ENCODE peak calls at places on chromosomes 16 and 17, in six cellular contexts. D is psoas muscle, K is body of pancreas, H is RWPE1, N is sigmoid colon, U is breast epithelium. X is an unnamed sample.

GRCh38 chr16:49754495-49755290 is 101.2 kb downstream of the ZNF423 start:
- DNase-seq in D (no peak), N (no peak), H (no peak), K (no peak), U (no peak), X (no peak)

GRCh38 chr16:23121024-23121423 is 28.2 kb downstream of the USP31 start:
- DNase-seq in N (no peak), U (no peak), H (no peak), D (no peak), K (no peak), X (no peak)

GRCh38 chr16:74984194-74984669 is 691 bp downstream of the WDR59 start:
- DNase-seq in U (no peak), H (peak; percentile 4), K (peak; percentile 16), N (no peak), D (no peak), X (no peak)

GRCh38 chr16:23595246-23595950 is 718 bp downstream of the NDUFAB1 start:
- DNase-seq in U (no peak), H (no peak), K (no peak), N (no peak), D (no peak), X (no peak)

GRCh38 chr16:58114827-58115825 is 14.1 kb downstream of the CFAP20 start:
- DNase-seq in H (no peak), U (no peak), D (no peak), K (no peak), N (no peak), X (no peak)

GRCh38 chr17:75147878-75148546 is 6.3 kb downstream of the JPT1 start:
- DNase-seq in N (no peak), D (peak; percentile 17), U (no peak), K (no peak), H (no peak), X (no peak)

GRCh38 chr16:12268602-12269001 is 292.1 kb downstream of the SNX29 start:
- DNase-seq in K (no peak), D (no peak), N (no peak), H (no peak), U (no peak), X (no peak)

GRCh38 chr16:24858219-24859041 is 12.7 kb downstream of the SLC5A11 start:
- DNase-seq in D (no peak), K (peak; percentile 45), U (no peak), H (peak; percentile 73), N (peak; percentile 53), X (no peak)

GRCh38 chr16:85360323-85361277 is 248.3 kb upstream of the CIBAR2 start:
- DNase-seq in D (peak; percentile 91), U (no peak), H (peak; percentile 84), K (peak; percentile 94), N (peak; percentile 79), X (no peak)

GRCh38 chr16:54636221-54636793 is 294.4 kb upstream of the IRX5 start:
- DNase-seq in U (no peak), N (no peak), D (no peak), K (no peak), H (no peak), X (no peak)

GRCh38 chr16:22189473-22190168 is 16.5 kb upstream of the EEF2K start:
- DNase-seq in H (no peak), K (peak; percentile 77), U (peak; percentile 59), N (peak; percentile 86), D (peak; percentile 87), X (no peak)

GRCh38 chr17:77194179-77194578 is 53.4 kb downstream of the SEC14L1 start:
- DNase-seq in N (no peak), H (no peak), D (no peak), U (no peak), K (no peak), X (no peak)

GRCh38 chr16:30893744-30894539 is at the start of gene BCL7C:
- DNase-seq in H (peak; percentile 71), D (peak; percentile 96), N (peak; percentile 95), K (peak; percentile 92), U (peak; percentile 89), X (peak; percentile 42)

GRCh38 chr16:57534337-57534880 is 2.0 kb downstream of the CCDC102A start:
- DNase-seq in K (no peak), H (no peak), N (peak; percentile 57), D (no peak), U (peak; percentile 16), X (no peak)

GRCh38 chr17:79777166-79777843 is 643 bp upstream of the CBX2 start:
- DNase-seq in N (peak; percentile 80), U (no peak), H (peak; percentile 52), K (peak; percentile 56), D (peak; percentile 72), X (no peak)

GRCh38 chr16:67283039-67283825 is 3.9 kb downstream of the PLEKHG4 start:
- DNase-seq in H (no peak), U (no peak), N (no peak), K (no peak), D (no peak), X (no peak)

GRCh38 chr16:88784074-88784855 is 755 bp downstream of the PIEZO1 start:
- DNase-seq in H (peak; percentile 59), N (peak; percentile 94), D (peak; percentile 83), K (peak; percentile 75), U (peak; percentile 77), X (no peak)

GRCh38 chr16:83215417-83216001 is 588.7 kb downstream of the CDH13 start:
- DNase-seq in H (peak; percentile 32), U (no peak), N (no peak), D (no peak), K (no peak), X (no peak)

GRCh38 chr16:65119905-65120341 is 1.9 kb downstream of the CDH11 start:
- DNase-seq in H (no peak), D (no peak), N (peak; percentile 66), K (no peak), U (peak; percentile 26), X (no peak)

GRCh38 chr17:57286372-57287105 is 30.2 kb downstream of the MSI2 start:
- DNase-seq in N (no peak), U (no peak), H (no peak), D (no peak), K (no peak), X (no peak)

GRCh38 chr17:77886387-77886728 is 72.1 kb upstream of the TNRC6C start:
- DNase-seq in K (no peak), D (peak; percentile 68), U (no peak), H (peak; percentile 22), N (no peak), X (no peak)

GRCh38 chr16:55444754-55445485 is 34.1 kb upstream of the MMP2 start:
- DNase-seq in H (no peak), K (no peak), U (no peak), N (peak; percentile 74), D (no peak), X (no peak)

GRCh38 chr16:83005653-83006160 is 378.9 kb downstream of the CDH13 start:
- DNase-seq in N (no peak), U (no peak), H (no peak), K (no peak), D (no peak), X (no peak)

DNA sequence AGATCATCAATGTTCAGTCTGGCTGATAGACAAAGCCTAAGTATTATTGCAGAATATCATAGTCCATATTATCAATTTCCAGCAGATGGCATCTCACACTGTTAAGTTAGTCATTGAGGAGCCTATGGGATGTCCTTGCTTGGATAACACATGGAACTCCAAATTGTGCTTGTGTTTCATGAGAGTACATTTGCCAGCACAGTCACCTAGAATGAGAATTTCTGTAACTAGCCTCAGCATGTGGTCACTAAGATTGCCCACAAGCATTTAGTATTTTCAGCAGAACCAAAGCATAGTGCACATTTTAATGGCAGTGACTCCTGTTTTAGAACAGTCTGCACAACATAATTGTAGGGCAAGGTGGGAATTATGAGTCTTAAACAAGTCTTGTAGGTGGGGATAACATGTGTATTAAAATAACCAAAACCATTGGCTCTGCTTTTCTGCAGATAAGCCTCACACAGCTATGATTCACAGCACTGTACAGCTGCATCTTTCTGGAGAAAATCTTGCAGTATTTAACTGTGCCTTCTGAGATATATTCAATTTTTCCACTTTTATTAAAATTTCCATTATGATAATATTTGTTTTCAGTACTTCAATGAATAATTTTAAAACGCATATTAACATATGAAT is 882.8 kb upstream of the SOX9 start:
- DNase-seq in H (peak; percentile 39), N (no peak), K (no peak), U (no peak), D (no peak), X (no peak)
- TF ChIP-seq CTCF in H (peak; percentile 40), N (no peak), K (peak; percentile 36), U (peak; percentile 44), D (no peak), X (peak; percentile 21)

GRCh38 chr17:82871056-82871775 is 31.4 kb upstream of the ZNF750 start:
- DNase-seq in K (no peak), U (no peak), D (peak; percentile 45), H (no peak), N (no peak), X (no peak)
- TF ChIP-seq CTCF in K (no peak), U (no peak), D (no peak), H (no peak), N (no peak), X (no peak)

DNA sequence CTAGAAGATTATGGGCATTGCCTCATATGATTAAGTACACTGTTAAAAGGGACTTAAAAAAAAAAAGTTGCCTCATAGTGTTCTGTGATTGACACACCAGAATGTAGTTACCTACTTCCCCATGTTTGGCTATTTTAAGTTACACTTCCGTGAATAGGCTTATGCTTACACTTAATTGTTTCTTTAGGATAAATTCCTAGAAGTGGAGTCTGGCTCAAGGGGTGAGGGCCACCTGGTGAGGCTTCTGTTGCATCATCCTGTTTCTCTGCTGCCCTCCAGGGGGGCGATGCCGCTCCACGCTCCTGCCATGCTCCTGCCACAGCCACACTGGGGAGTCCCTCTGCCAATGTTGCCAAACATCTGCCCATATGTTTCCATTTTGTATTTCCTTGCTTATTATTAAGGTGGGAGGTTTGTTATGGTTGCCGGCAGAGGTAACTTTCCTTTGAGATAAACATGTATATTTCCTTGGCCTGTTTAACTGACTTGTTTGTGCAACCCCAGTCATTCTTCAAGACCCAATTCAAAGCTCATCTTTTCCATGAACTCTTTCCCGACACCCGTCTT is 73.1 kb downstream of the KSR1 start:
- DNase-seq in K (peak; percentile 71), N (peak; percentile 58), H (no peak), D (no peak), U (no peak), X (peak; percentile 79)
- TF ChIP-seq CTCF in K (peak; percentile 4), N (no peak), H (no peak), D (peak; percentile 6), U (no peak), X (peak; percentile 30)

DNA sequence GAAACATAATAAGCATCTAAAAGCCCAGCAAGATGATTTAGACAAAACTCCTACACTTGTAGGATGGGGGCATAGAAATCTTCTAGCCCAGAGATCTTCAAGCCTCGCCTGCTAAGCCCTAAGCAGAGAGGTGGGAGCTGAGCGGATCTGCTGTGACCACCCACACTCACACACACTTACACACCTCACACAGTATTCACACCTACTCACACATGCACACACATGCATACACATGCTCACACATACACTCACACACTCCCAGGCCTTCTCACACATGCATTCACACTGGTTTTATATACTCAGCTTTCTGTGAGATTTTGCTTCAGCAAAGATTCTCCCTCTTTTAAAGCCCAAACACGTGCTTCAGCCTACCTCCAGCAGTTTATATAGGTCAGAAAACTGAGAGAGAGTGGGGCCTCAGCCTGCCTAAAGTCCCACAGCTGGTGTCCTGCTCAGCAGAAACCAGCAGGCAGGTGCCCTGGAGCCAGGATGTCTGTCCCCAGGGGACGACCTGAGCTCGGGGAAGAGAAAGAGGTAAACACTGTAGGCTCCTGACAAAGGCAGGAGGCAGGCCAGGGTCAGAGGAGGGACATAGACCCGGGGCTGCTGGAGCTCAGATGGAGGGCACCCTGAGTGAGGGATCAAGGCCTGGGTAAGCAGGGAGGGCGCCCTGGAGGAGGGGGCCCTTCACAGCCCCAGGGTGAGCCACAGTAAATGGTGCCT is 12.0 kb upstream of the KRT19 start:
- DNase-seq in U (no peak), N (no peak), H (no peak), K (no peak), D (no peak), X (no peak)
- TF ChIP-seq CTCF in U (no peak), N (no peak), H (no peak), K (no peak), D (no peak), X (no peak)

X was measured in retinal pigment epithelial cell.